ENCODE peak calls at places on chromosomes 1 and 21, in five cellular contexts. V is stimulated activated CD4-positive, alpha-beta T cell treated with anti-CD3 and anti-CD28 coated beads, TNF-alpha, amount 100 ng/mL, for 1 hour; O is ovary; Y is activated T-helper 2 cell treated with anti-CD3 and anti-CD28 coated beads, Interferon-gamma antibody, Interleukin-2, Interleukin-4, amounts not matched to agents 10 μg/mL and 5 μg/mL and 100 μg/mL, durations not matched to agents 14 hours and 24 hours and 36 hours; K is T-helper 1 cell. U is an unnamed sample.
A peak's percentile ranks its signal among the peaks of the same experiment; 100 is the strongest.

GRCh38 chr1:248886237-248886895 is 19.7 kb upstream of the PGBD2 start:
- DNase-seq in O (no peak), Y (no peak), V (no peak), K (no peak), U (no peak)

GRCh38 chr1:168864266-168864665 is 135.3 kb upstream of the DPT start:
- DNase-seq in O (no peak), V (no peak), K (no peak), Y (no peak), U (no peak)

GRCh38 chr1:182725264-182725965 is 41.0 kb upstream of the RGS8 start:
- DNase-seq in V (no peak), O (no peak), Y (no peak), K (no peak), U (no peak)

GRCh38 chr1:231407049-231407448 is 15.0 kb downstream of the EGLN1 start:
- DNase-seq in K (no peak), Y (no peak), V (no peak), O (no peak), U (no peak)

GRCh38 chr1:31954607-31955283 is 16.6 kb upstream of the PTP4A2 start:
- DNase-seq in O (peak; percentile 89), K (no peak), V (no peak), Y (no peak), U (no peak)

GRCh38 chr1:109396513-109396839 is 1.2 kb downstream of the SORT1 start:
- DNase-seq in K (no peak), O (no peak), Y (no peak), V (no peak), U (no peak)

GRCh38 chr1:31671147-31671546 is 26.5 kb upstream of the PEF1 start:
- DNase-seq in O (no peak), K (no peak), Y (no peak), V (no peak), U (no peak)

GRCh38 chr1:172585348-172585747 is 52.4 kb downstream of the SUCO start:
- DNase-seq in V (no peak), Y (no peak), O (no peak), K (no peak), U (no peak)

GRCh38 chr21:34336245-34336644 is 27.6 kb upstream of the KCNE2 start:
- DNase-seq in K (no peak), V (no peak), Y (no peak), O (no peak), U (no peak)

GRCh38 chr1:225355863-225356262 is 72.0 kb downstream of the LBR start:
- DNase-seq in V (no peak), K (no peak), O (no peak), Y (no peak), U (no peak)

GRCh38 chr1:215594640-215595039 is 27.5 kb downstream of the KCTD3 start:
- DNase-seq in O (no peak), Y (no peak), K (no peak), V (no peak), U (no peak)

GRCh38 chr1:241077386-241078147 is 279.4 kb downstream of the RGS7 start:
- DNase-seq in Y (no peak), K (no peak), O (no peak), V (no peak), U (no peak)

GRCh38 chr1:47616906-47617305 is 179.1 kb downstream of the FOXD2 start:
- DNase-seq in K (no peak), V (no peak), Y (no peak), O (no peak), U (no peak)

GRCh38 chr1:2787163-2787911 is 14.2 kb downstream of the TTC34 start:
- DNase-seq in O (no peak), V (no peak), K (peak; percentile 8), Y (no peak), U (no peak)

GRCh38 chr1:201527879-201528278 is 11.0 kb upstream of the NAV1 start:
- DNase-seq in K (no peak), Y (no peak), O (no peak), V (no peak), U (no peak)

GRCh38 chr1:51564124-51564523 is 45.1 kb upstream of the EPS15 start:
- DNase-seq in K (no peak), O (no peak), Y (no peak), V (no peak), U (no peak)

GRCh38 chr1:81689531-81689941 is 111.2 kb upstream of the ADGRL2 start:
- DNase-seq in V (no peak), O (no peak), K (no peak), Y (no peak), U (no peak)

GRCh38 chr1:193060938-193061337 is 1.5 kb downstream of the RO60 start:
- DNase-seq in Y (no peak), O (no peak), V (no peak), K (no peak), U (no peak)